ENCODE peak calls at places on chromosomes 2 and 18, in eight cellular contexts. One of them, this sample, is unnamed.

GRCh38 chr18:7273301-7273911 is 42.5 kb downstream of the LRRC30 start:
- DNase-seq in progenitor cell of endocrine pancreas: no peak
- DNase-seq in T-cell: no peak
- DNase-seq in AG08395: peak
- DNase-seq in astrocyte of the hippocampus: peak
- DNase-seq in A549: no peak
- DNase-seq in A172: peak
- DNase-seq in activated CD4-positive, alpha-beta T cell treated with anti-CD3 and anti-CD28 coated beads, Interleukin-2, amount 50 U/mL, for 4 hours: no peak
- DNase-seq in this sample: peak

GRCh38 chr2:58734365-58734764 is 493.2 kb upstream of the FANCL start:
- DNase-seq in A549: peak
- DNase-seq in AG08395: no peak
- DNase-seq in T-cell: no peak
- DNase-seq in astrocyte of the hippocampus: peak
- DNase-seq in progenitor cell of endocrine pancreas: no peak
- DNase-seq in A172: peak
- DNase-seq in activated CD4-positive, alpha-beta T cell treated with anti-CD3 and anti-CD28 coated beads, Interleukin-2, amount 50 U/mL, for 4 hours: no peak
- DNase-seq in this sample: no peak

GRCh38 chr2:112752667-112753066 is 11.7 kb downstream of the CKAP2L start:
- DNase-seq in A172: no peak
- DNase-seq in astrocyte of the hippocampus: no peak
- DNase-seq in activated CD4-positive, alpha-beta T cell treated with anti-CD3 and anti-CD28 coated beads, Interleukin-2, amount 50 U/mL, for 4 hours: no peak
- DNase-seq in A549: no peak
- DNase-seq in T-cell: no peak
- DNase-seq in AG08395: no peak
- DNase-seq in progenitor cell of endocrine pancreas: no peak
- DNase-seq in this sample: no peak

GRCh38 chr2:239636808-239637207 is 236.0 kb upstream of the HDAC4 start:
- DNase-seq in A549: no peak
- DNase-seq in progenitor cell of endocrine pancreas: no peak
- DNase-seq in activated CD4-positive, alpha-beta T cell treated with anti-CD3 and anti-CD28 coated beads, Interleukin-2, amount 50 U/mL, for 4 hours: no peak
- DNase-seq in AG08395: no peak
- DNase-seq in A172: peak
- DNase-seq in astrocyte of the hippocampus: peak
- DNase-seq in T-cell: no peak
- DNase-seq in this sample: no peak

GRCh38 chr18:27627927-27628326 is 442.8 kb upstream of the CHST9 start:
- DNase-seq in T-cell: no peak
- DNase-seq in A172: no peak
- DNase-seq in A549: peak
- DNase-seq in AG08395: no peak
- DNase-seq in activated CD4-positive, alpha-beta T cell treated with anti-CD3 and anti-CD28 coated beads, Interleukin-2, amount 50 U/mL, for 4 hours: no peak
- DNase-seq in progenitor cell of endocrine pancreas: no peak
- DNase-seq in astrocyte of the hippocampus: no peak
- DNase-seq in this sample: no peak

GRCh38 chr2:127080941-127081769 is 25.8 kb downstream of the BIN1 start:
- DNase-seq in activated CD4-positive, alpha-beta T cell treated with anti-CD3 and anti-CD28 coated beads, Interleukin-2, amount 50 U/mL, for 4 hours: peak
- DNase-seq in A549: no peak
- DNase-seq in T-cell: peak
- DNase-seq in AG08395: no peak
- DNase-seq in astrocyte of the hippocampus: peak
- DNase-seq in progenitor cell of endocrine pancreas: no peak
- DNase-seq in A172: no peak
- DNase-seq in this sample: no peak

GRCh38 chr2:21700644-21701043 is 576.9 kb downstream of the TDRD15 start:
- DNase-seq in T-cell: no peak
- DNase-seq in A549: no peak
- DNase-seq in AG08395: no peak
- DNase-seq in A172: no peak
- DNase-seq in progenitor cell of endocrine pancreas: no peak
- DNase-seq in activated CD4-positive, alpha-beta T cell treated with anti-CD3 and anti-CD28 coated beads, Interleukin-2, amount 50 U/mL, for 4 hours: no peak
- DNase-seq in astrocyte of the hippocampus: no peak
- DNase-seq in this sample: no peak

GRCh38 chr2:217938038-217938437 is 64.8 kb downstream of the TNS1 start:
- DNase-seq in astrocyte of the hippocampus: no peak
- DNase-seq in T-cell: no peak
- DNase-seq in activated CD4-positive, alpha-beta T cell treated with anti-CD3 and anti-CD28 coated beads, Interleukin-2, amount 50 U/mL, for 4 hours: no peak
- DNase-seq in A172: no peak
- DNase-seq in A549: no peak
- DNase-seq in progenitor cell of endocrine pancreas: no peak
- DNase-seq in AG08395: no peak
- DNase-seq in this sample: no peak

GRCh38 chr2:7886665-7887064 is 795.2 kb upstream of the ID2 start:
- DNase-seq in AG08395: no peak
- DNase-seq in A172: no peak
- DNase-seq in progenitor cell of endocrine pancreas: no peak
- DNase-seq in A549: no peak
- DNase-seq in activated CD4-positive, alpha-beta T cell treated with anti-CD3 and anti-CD28 coated beads, Interleukin-2, amount 50 U/mL, for 4 hours: no peak
- DNase-seq in astrocyte of the hippocampus: no peak
- DNase-seq in T-cell: no peak
- DNase-seq in this sample: no peak

GRCh38 chr2:184875911-184876310 is 277.6 kb downstream of the ZNF804A start:
- DNase-seq in A549: no peak
- DNase-seq in astrocyte of the hippocampus: no peak
- DNase-seq in A172: no peak
- DNase-seq in T-cell: no peak
- DNase-seq in progenitor cell of endocrine pancreas: no peak
- DNase-seq in AG08395: no peak
- DNase-seq in activated CD4-positive, alpha-beta T cell treated with anti-CD3 and anti-CD28 coated beads, Interleukin-2, amount 50 U/mL, for 4 hours: no peak
- DNase-seq in this sample: no peak

GRCh38 chr2:216574586-216574985 is 58.6 kb upstream of the IGFBP2 start:
- DNase-seq in A172: no peak
- DNase-seq in activated CD4-positive, alpha-beta T cell treated with anti-CD3 and anti-CD28 coated beads, Interleukin-2, amount 50 U/mL, for 4 hours: no peak
- DNase-seq in progenitor cell of endocrine pancreas: no peak
- DNase-seq in A549: no peak
- DNase-seq in astrocyte of the hippocampus: no peak
- DNase-seq in AG08395: no peak
- DNase-seq in T-cell: no peak
- DNase-seq in this sample: no peak

GRCh38 chr18:78208052-78208451 is 771.6 kb upstream of the SALL3 start:
- DNase-seq in activated CD4-positive, alpha-beta T cell treated with anti-CD3 and anti-CD28 coated beads, Interleukin-2, amount 50 U/mL, for 4 hours: no peak
- DNase-seq in A172: no peak
- DNase-seq in A549: no peak
- DNase-seq in progenitor cell of endocrine pancreas: no peak
- DNase-seq in T-cell: no peak
- DNase-seq in AG08395: no peak
- DNase-seq in astrocyte of the hippocampus: no peak
- DNase-seq in this sample: no peak

GRCh38 chr18:12477606-12478005 is 69.9 kb downstream of the PRELID3A start:
- DNase-seq in AG08395: no peak
- DNase-seq in T-cell: no peak
- DNase-seq in A549: no peak
- DNase-seq in activated CD4-positive, alpha-beta T cell treated with anti-CD3 and anti-CD28 coated beads, Interleukin-2, amount 50 U/mL, for 4 hours: no peak
- DNase-seq in A172: no peak
- DNase-seq in progenitor cell of endocrine pancreas: no peak
- DNase-seq in astrocyte of the hippocampus: no peak
- DNase-seq in this sample: no peak

GRCh38 chr2:129752686-129753085 is 226.8 kb upstream of the RAB6C start:
- DNase-seq in A172: no peak
- DNase-seq in A549: no peak
- DNase-seq in T-cell: no peak
- DNase-seq in activated CD4-positive, alpha-beta T cell treated with anti-CD3 and anti-CD28 coated beads, Interleukin-2, amount 50 U/mL, for 4 hours: no peak
- DNase-seq in AG08395: no peak
- DNase-seq in astrocyte of the hippocampus: no peak
- DNase-seq in progenitor cell of endocrine pancreas: no peak
- DNase-seq in this sample: no peak

GRCh38 chr2:38731090-38731489 is 20.1 kb downstream of the SRSF7 start:
- DNase-seq in A549: no peak
- DNase-seq in AG08395: no peak
- DNase-seq in T-cell: no peak
- DNase-seq in astrocyte of the hippocampus: no peak
- DNase-seq in progenitor cell of endocrine pancreas: no peak
- DNase-seq in A172: no peak
- DNase-seq in activated CD4-positive, alpha-beta T cell treated with anti-CD3 and anti-CD28 coated beads, Interleukin-2, amount 50 U/mL, for 4 hours: no peak
- DNase-seq in this sample: no peak

GRCh38 chr2:231810905-231811304 is 24.7 kb downstream of the COPS7B start:
- DNase-seq in activated CD4-positive, alpha-beta T cell treated with anti-CD3 and anti-CD28 coated beads, Interleukin-2, amount 50 U/mL, for 4 hours: no peak
- DNase-seq in astrocyte of the hippocampus: peak
- DNase-seq in A549: no peak
- DNase-seq in progenitor cell of endocrine pancreas: no peak
- DNase-seq in T-cell: no peak
- DNase-seq in AG08395: peak
- DNase-seq in A172: peak
- DNase-seq in this sample: peak

GRCh38 chr2:64700133-64700809 is 46.6 kb upstream of the SERTAD2 start:
- DNase-seq in T-cell: no peak
- DNase-seq in A172: no peak
- DNase-seq in astrocyte of the hippocampus: no peak
- DNase-seq in A549: no peak
- DNase-seq in AG08395: peak
- DNase-seq in progenitor cell of endocrine pancreas: no peak
- DNase-seq in activated CD4-positive, alpha-beta T cell treated with anti-CD3 and anti-CD28 coated beads, Interleukin-2, amount 50 U/mL, for 4 hours: no peak
- DNase-seq in this sample: peak

GRCh38 chr2:197254776-197255521 is 55.6 kb downstream of the ANKRD44 start:
- DNase-seq in A172: no peak
- DNase-seq in AG08395: peak
- DNase-seq in T-cell: no peak
- DNase-seq in astrocyte of the hippocampus: no peak
- DNase-seq in activated CD4-positive, alpha-beta T cell treated with anti-CD3 and anti-CD28 coated beads, Interleukin-2, amount 50 U/mL, for 4 hours: no peak
- DNase-seq in A549: no peak
- DNase-seq in progenitor cell of endocrine pancreas: no peak
- DNase-seq in this sample: peak

GRCh38 chr2:20443276-20443920 is 3.5 kb upstream of the RHOB start:
- DNase-seq in progenitor cell of endocrine pancreas: no peak
- DNase-seq in AG08395: no peak
- DNase-seq in A172: peak
- DNase-seq in T-cell: no peak
- DNase-seq in astrocyte of the hippocampus: peak
- DNase-seq in activated CD4-positive, alpha-beta T cell treated with anti-CD3 and anti-CD28 coated beads, Interleukin-2, amount 50 U/mL, for 4 hours: no peak
- DNase-seq in A549: peak
- DNase-seq in this sample: no peak

GRCh38 chr2:45469314-45470099 is 141.6 kb downstream of the SRBD1 start:
- DNase-seq in progenitor cell of endocrine pancreas: no peak
- DNase-seq in activated CD4-positive, alpha-beta T cell treated with anti-CD3 and anti-CD28 coated beads, Interleukin-2, amount 50 U/mL, for 4 hours: no peak
- DNase-seq in AG08395: no peak
- DNase-seq in A172: no peak
- DNase-seq in astrocyte of the hippocampus: no peak
- DNase-seq in A549: peak
- DNase-seq in T-cell: no peak
- DNase-seq in this sample: no peak

GRCh38 chr2:37809525-37809924 is 115.6 kb upstream of the RMDN2 start:
- DNase-seq in AG08395: peak
- DNase-seq in A549: peak
- DNase-seq in A172: no peak
- DNase-seq in progenitor cell of endocrine pancreas: no peak
- DNase-seq in astrocyte of the hippocampus: peak
- DNase-seq in T-cell: no peak
- DNase-seq in activated CD4-positive, alpha-beta T cell treated with anti-CD3 and anti-CD28 coated beads, Interleukin-2, amount 50 U/mL, for 4 hours: peak
- DNase-seq in this sample: peak

GRCh38 chr18:36297419-36298112 is at the start of gene FHOD3:
- DNase-seq in A549: peak
- DNase-seq in A172: peak
- DNase-seq in progenitor cell of endocrine pancreas: peak
- DNase-seq in AG08395: peak
- DNase-seq in astrocyte of the hippocampus: peak
- DNase-seq in activated CD4-positive, alpha-beta T cell treated with anti-CD3 and anti-CD28 coated beads, Interleukin-2, amount 50 U/mL, for 4 hours: no peak
- DNase-seq in T-cell: no peak
- DNase-seq in this sample: peak

GRCh38 chr18:11980555-11981382 is 538 bp upstream of the IMPA2 start:
- DNase-seq in A549: peak
- DNase-seq in progenitor cell of endocrine pancreas: peak
- DNase-seq in activated CD4-positive, alpha-beta T cell treated with anti-CD3 and anti-CD28 coated beads, Interleukin-2, amount 50 U/mL, for 4 hours: peak
- DNase-seq in T-cell: peak
- DNase-seq in AG08395: peak
- DNase-seq in astrocyte of the hippocampus: peak
- DNase-seq in A172: peak
- DNase-seq in this sample: peak

GRCh38 chr2:240620859-240621258 is 4.4 kb upstream of the GPR35 start:
- DNase-seq in AG08395: no peak
- DNase-seq in A172: no peak
- DNase-seq in T-cell: no peak
- DNase-seq in A549: no peak
- DNase-seq in progenitor cell of endocrine pancreas: no peak
- DNase-seq in activated CD4-positive, alpha-beta T cell treated with anti-CD3 and anti-CD28 coated beads, Interleukin-2, amount 50 U/mL, for 4 hours: no peak
- DNase-seq in astrocyte of the hippocampus: no peak
- DNase-seq in this sample: no peak

GRCh38 chr2:127584516-127585033 is 49.1 kb downstream of the MYO7B start:
- DNase-seq in progenitor cell of endocrine pancreas: no peak
- DNase-seq in T-cell: no peak
- DNase-seq in astrocyte of the hippocampus: no peak
- DNase-seq in A172: no peak
- DNase-seq in activated CD4-positive, alpha-beta T cell treated with anti-CD3 and anti-CD28 coated beads, Interleukin-2, amount 50 U/mL, for 4 hours: no peak
- DNase-seq in AG08395: no peak
- DNase-seq in A549: no peak
- DNase-seq in this sample: no peak

GRCh38 chr2:47174731-47175361 is 19.7 kb upstream of the STPG4 start:
- DNase-seq in AG08395: peak
- DNase-seq in astrocyte of the hippocampus: peak
- DNase-seq in A549: peak
- DNase-seq in T-cell: peak
- DNase-seq in progenitor cell of endocrine pancreas: no peak
- DNase-seq in A172: peak
- DNase-seq in activated CD4-positive, alpha-beta T cell treated with anti-CD3 and anti-CD28 coated beads, Interleukin-2, amount 50 U/mL, for 4 hours: no peak
- DNase-seq in this sample: peak

GRCh38 chr2:190655113-190655512 is 6.2 kb downstream of the NAB1 start:
- DNase-seq in activated CD4-positive, alpha-beta T cell treated with anti-CD3 and anti-CD28 coated beads, Interleukin-2, amount 50 U/mL, for 4 hours: no peak
- DNase-seq in progenitor cell of endocrine pancreas: no peak
- DNase-seq in A172: no peak
- DNase-seq in A549: no peak
- DNase-seq in astrocyte of the hippocampus: no peak
- DNase-seq in AG08395: no peak
- DNase-seq in T-cell: no peak
- DNase-seq in this sample: no peak

GRCh38 chr2:240400319-240401161 is 34.9 kb upstream of the GPC1 start:
- DNase-seq in T-cell: no peak
- DNase-seq in A549: no peak
- DNase-seq in progenitor cell of endocrine pancreas: no peak
- DNase-seq in A172: no peak
- DNase-seq in AG08395: no peak
- DNase-seq in astrocyte of the hippocampus: no peak
- DNase-seq in activated CD4-positive, alpha-beta T cell treated with anti-CD3 and anti-CD28 coated beads, Interleukin-2, amount 50 U/mL, for 4 hours: no peak
- DNase-seq in this sample: no peak

GRCh38 chr2:20540587-20541304 is 93.9 kb downstream of the RHOB start:
- DNase-seq in A549: no peak
- DNase-seq in activated CD4-positive, alpha-beta T cell treated with anti-CD3 and anti-CD28 coated beads, Interleukin-2, amount 50 U/mL, for 4 hours: no peak
- DNase-seq in astrocyte of the hippocampus: no peak
- DNase-seq in progenitor cell of endocrine pancreas: no peak
- DNase-seq in A172: no peak
- DNase-seq in T-cell: no peak
- DNase-seq in AG08395: no peak
- DNase-seq in this sample: no peak

GRCh38 chr2:241843321-241844065 is 15.2 kb downstream of the PDCD1 start:
- DNase-seq in AG08395: no peak
- DNase-seq in progenitor cell of endocrine pancreas: no peak
- DNase-seq in T-cell: no peak
- DNase-seq in astrocyte of the hippocampus: no peak
- DNase-seq in A172: no peak
- DNase-seq in A549: no peak
- DNase-seq in activated CD4-positive, alpha-beta T cell treated with anti-CD3 and anti-CD28 coated beads, Interleukin-2, amount 50 U/mL, for 4 hours: no peak
- DNase-seq in this sample: no peak

GRCh38 chr2:95390272-95390880 is 12.1 kb upstream of the FAHD2A start:
- DNase-seq in activated CD4-positive, alpha-beta T cell treated with anti-CD3 and anti-CD28 coated beads, Interleukin-2, amount 50 U/mL, for 4 hours: no peak
- DNase-seq in astrocyte of the hippocampus: no peak
- DNase-seq in progenitor cell of endocrine pancreas: no peak
- DNase-seq in A549: no peak
- DNase-seq in AG08395: no peak
- DNase-seq in T-cell: no peak
- DNase-seq in A172: no peak
- DNase-seq in this sample: no peak

GRCh38 chr2:139155991-139156390 is 375.8 kb upstream of the NXPH2 start:
- DNase-seq in A172: no peak
- DNase-seq in T-cell: no peak
- DNase-seq in AG08395: no peak
- DNase-seq in astrocyte of the hippocampus: peak
- DNase-seq in A549: no peak
- DNase-seq in progenitor cell of endocrine pancreas: no peak
- DNase-seq in activated CD4-positive, alpha-beta T cell treated with anti-CD3 and anti-CD28 coated beads, Interleukin-2, amount 50 U/mL, for 4 hours: no peak
- DNase-seq in this sample: no peak

GRCh38 chr2:69789762-69790600 is 39.5 kb upstream of the GMCL1 start:
- DNase-seq in astrocyte of the hippocampus: peak
- DNase-seq in activated CD4-positive, alpha-beta T cell treated with anti-CD3 and anti-CD28 coated beads, Interleukin-2, amount 50 U/mL, for 4 hours: no peak
- DNase-seq in A549: no peak
- DNase-seq in AG08395: no peak
- DNase-seq in progenitor cell of endocrine pancreas: no peak
- DNase-seq in T-cell: no peak
- DNase-seq in A172: no peak
- DNase-seq in this sample: no peak

GRCh38 chr2:128506127-128506526 is 187.5 kb upstream of the HS6ST1 start:
- DNase-seq in A549: no peak
- DNase-seq in activated CD4-positive, alpha-beta T cell treated with anti-CD3 and anti-CD28 coated beads, Interleukin-2, amount 50 U/mL, for 4 hours: no peak
- DNase-seq in A172: no peak
- DNase-seq in AG08395: no peak
- DNase-seq in astrocyte of the hippocampus: no peak
- DNase-seq in progenitor cell of endocrine pancreas: no peak
- DNase-seq in T-cell: no peak
- DNase-seq in this sample: no peak

This sample was measured in AG20443.